ENCODE peak calls at places on chromosomes 1 and 21, in nine cellular contexts. One of them, this sample, is unnamed.

GRCh38 chr21:28068455-28069358 is 924.0 kb downstream of the LTN1 start:
- DNase-seq in MM.1S: no peak
- DNase-seq in astrocyte: no peak
- DNase-seq in neural progenitor cell: peak; percentile 23
- DNase-seq in hepatocyte: peak; percentile 26
- DNase-seq in GM12878: no peak
- DNase-seq in GM23338: no peak
- DNase-seq in OCI-LY7: peak; percentile 11
- DNase-seq in endothelial cell of umbilical vein: no peak
- DNase-seq in this sample: no peak

GRCh38 chr1:233097546-233098254 is 147.3 kb downstream of the NTPCR start:
- DNase-seq in MM.1S: no peak
- DNase-seq in astrocyte: peak; percentile 80
- DNase-seq in neural progenitor cell: no peak
- DNase-seq in hepatocyte: no peak
- DNase-seq in GM12878: no peak
- DNase-seq in GM23338: no peak
- DNase-seq in OCI-LY7: no peak
- DNase-seq in endothelial cell of umbilical vein: no peak
- DNase-seq in this sample: no peak

GRCh38 chr1:207822124-207822601 is 70.3 kb downstream of the CD46 start:
- DNase-seq in MM.1S: peak; percentile 53
- DNase-seq in astrocyte: no peak
- DNase-seq in neural progenitor cell: no peak
- DNase-seq in hepatocyte: no peak
- DNase-seq in GM12878: peak; percentile 51
- DNase-seq in GM23338: no peak
- DNase-seq in OCI-LY7: peak; percentile 89
- DNase-seq in endothelial cell of umbilical vein: no peak
- DNase-seq in this sample: no peak

GRCh38 chr1:29230553-29231378 is at the start of gene MECR:
- DNase-seq in MM.1S: peak; percentile 89
- DNase-seq in astrocyte: peak; percentile 82
- DNase-seq in neural progenitor cell: peak; percentile 95
- DNase-seq in hepatocyte: peak; percentile 95
- DNase-seq in GM12878: peak; percentile 82
- DNase-seq in GM23338: peak; percentile 96
- DNase-seq in OCI-LY7: peak; percentile 94
- DNase-seq in endothelial cell of umbilical vein: peak; percentile 94
- DNase-seq in this sample: peak; percentile 96

GRCh38 chr1:172870901-172871606 is 179.7 kb downstream of the TNFSF18 start:
- DNase-seq in MM.1S: peak; percentile 30
- DNase-seq in astrocyte: no peak
- DNase-seq in neural progenitor cell: no peak
- DNase-seq in hepatocyte: peak; percentile 38
- DNase-seq in GM12878: no peak
- DNase-seq in GM23338: no peak
- DNase-seq in OCI-LY7: no peak
- DNase-seq in endothelial cell of umbilical vein: no peak
- DNase-seq in this sample: no peak

GRCh38 chr1:206674745-206675175 is 9.9 kb upstream of the MAPKAPK2 start:
- DNase-seq in MM.1S: no peak
- DNase-seq in astrocyte: peak; percentile 100
- DNase-seq in neural progenitor cell: no peak
- DNase-seq in hepatocyte: peak; percentile 83
- DNase-seq in GM12878: no peak
- DNase-seq in GM23338: no peak
- DNase-seq in OCI-LY7: no peak
- DNase-seq in endothelial cell of umbilical vein: no peak
- DNase-seq in this sample: no peak

GRCh38 chr1:194644528-194644927 is 1458.1 kb upstream of the B3GALT2 start:
- DNase-seq in MM.1S: no peak
- DNase-seq in astrocyte: no peak
- DNase-seq in neural progenitor cell: no peak
- DNase-seq in hepatocyte: no peak
- DNase-seq in GM12878: no peak
- DNase-seq in GM23338: no peak
- DNase-seq in OCI-LY7: no peak
- DNase-seq in endothelial cell of umbilical vein: no peak
- DNase-seq in this sample: no peak

GRCh38 chr21:32728455-32729237 is 833 bp upstream of the SYNJ1 start:
- DNase-seq in MM.1S: peak; percentile 22
- DNase-seq in astrocyte: no peak
- DNase-seq in neural progenitor cell: no peak
- DNase-seq in hepatocyte: no peak
- DNase-seq in GM12878: no peak
- DNase-seq in GM23338: no peak
- DNase-seq in OCI-LY7: no peak
- DNase-seq in endothelial cell of umbilical vein: no peak
- DNase-seq in this sample: no peak

GRCh38 chr1:219952361-219952760 is 24.0 kb upstream of the SLC30A10 start:
- DNase-seq in MM.1S: no peak
- DNase-seq in astrocyte: no peak
- DNase-seq in neural progenitor cell: no peak
- DNase-seq in hepatocyte: no peak
- DNase-seq in GM12878: no peak
- DNase-seq in GM23338: no peak
- DNase-seq in OCI-LY7: no peak
- DNase-seq in endothelial cell of umbilical vein: no peak
- DNase-seq in this sample: no peak

GRCh38 chr1:37033355-37034291 is 692 bp downstream of the GRIK3 start:
- DNase-seq in MM.1S: no peak
- DNase-seq in astrocyte: no peak
- DNase-seq in neural progenitor cell: peak; percentile 59
- DNase-seq in hepatocyte: peak; percentile 22
- DNase-seq in GM12878: no peak
- DNase-seq in GM23338: no peak
- DNase-seq in OCI-LY7: no peak
- DNase-seq in endothelial cell of umbilical vein: no peak
- DNase-seq in this sample: no peak

GRCh38 chr1:18384059-18384458 is 96.7 kb upstream of the KLHDC7A start:
- DNase-seq in MM.1S: no peak
- DNase-seq in astrocyte: no peak
- DNase-seq in neural progenitor cell: no peak
- DNase-seq in hepatocyte: no peak
- DNase-seq in GM12878: no peak
- DNase-seq in GM23338: no peak
- DNase-seq in OCI-LY7: no peak
- DNase-seq in endothelial cell of umbilical vein: no peak
- DNase-seq in this sample: no peak

GRCh38 chr1:113792986-113793385 is 19.3 kb downstream of the RSBN1 start:
- DNase-seq in MM.1S: no peak
- DNase-seq in astrocyte: peak; percentile 51
- DNase-seq in neural progenitor cell: no peak
- DNase-seq in hepatocyte: no peak
- DNase-seq in GM12878: no peak
- DNase-seq in GM23338: no peak
- DNase-seq in OCI-LY7: no peak
- DNase-seq in endothelial cell of umbilical vein: no peak
- DNase-seq in this sample: no peak

GRCh38 chr1:21914880-21915640 is 22.1 kb downstream of the HSPG2 start:
- DNase-seq in MM.1S: no peak
- DNase-seq in astrocyte: no peak
- DNase-seq in neural progenitor cell: no peak
- DNase-seq in hepatocyte: no peak
- DNase-seq in GM12878: no peak
- DNase-seq in GM23338: no peak
- DNase-seq in OCI-LY7: no peak
- DNase-seq in endothelial cell of umbilical vein: peak; percentile 59
- DNase-seq in this sample: no peak

DNA sequence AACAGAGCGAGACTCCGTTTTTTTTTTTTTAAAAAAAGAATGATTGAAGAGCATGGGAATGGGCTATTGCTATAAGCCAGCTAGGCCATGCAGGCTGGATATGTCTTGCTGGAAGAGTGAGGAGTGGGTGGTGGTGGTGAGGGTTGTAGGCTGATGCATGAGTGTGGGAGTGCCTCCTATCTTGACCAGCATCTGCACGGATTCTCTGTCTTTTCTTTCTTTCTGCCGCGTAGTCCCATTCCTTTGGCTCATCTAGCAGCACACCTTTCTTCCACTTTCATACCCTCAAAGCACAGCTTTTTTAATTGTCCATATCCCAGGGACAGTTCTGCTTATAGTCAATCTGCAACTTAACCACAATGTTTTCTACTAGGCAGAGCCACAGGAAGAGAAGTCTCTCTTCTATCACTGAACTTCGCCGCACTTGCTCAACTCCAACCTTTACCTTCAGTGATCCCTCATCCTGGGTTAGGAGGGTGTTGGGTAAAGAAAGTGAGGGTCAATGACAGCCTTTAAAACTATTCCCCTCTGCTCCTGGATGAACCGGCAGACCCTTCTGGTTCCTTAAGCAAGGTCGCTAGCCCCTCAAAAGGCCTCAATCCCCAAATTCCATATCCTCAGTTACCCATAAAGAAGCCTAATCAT is 15.2 kb downstream of the ADCY10 start:
- DNase-seq in MM.1S: no peak
- DNase-seq in astrocyte: no peak
- DNase-seq in neural progenitor cell: no peak
- DNase-seq in hepatocyte: no peak
- DNase-seq in GM12878: no peak
- DNase-seq in GM23338: no peak
- DNase-seq in OCI-LY7: no peak
- DNase-seq in endothelial cell of umbilical vein: no peak
- DNase-seq in this sample: no peak
- H2AFZ ChIP-seq in MM.1S: no peak overlapping the region
- H2AFZ ChIP-seq in astrocyte: no peak overlapping the region
- H2AFZ ChIP-seq in neural progenitor cell: no peak overlapping the region
- H2AFZ ChIP-seq in hepatocyte: no peak overlapping the region
- H2AFZ ChIP-seq in GM12878: no peak overlapping the region
- H2AFZ ChIP-seq in GM23338: peak overlapping the region; percentile 47
- H2AFZ ChIP-seq in OCI-LY7: no peak overlapping the region
- H2AFZ ChIP-seq in endothelial cell of umbilical vein: no peak overlapping the region
- H2AFZ ChIP-seq in this sample: no peak overlapping the region

GRCh38 chr1:75964760-75965408 is 32.7 kb upstream of the ASB17 start:
- DNase-seq in MM.1S: no peak
- DNase-seq in astrocyte: no peak
- DNase-seq in neural progenitor cell: no peak
- DNase-seq in hepatocyte: no peak
- DNase-seq in GM12878: no peak
- DNase-seq in GM23338: no peak
- DNase-seq in OCI-LY7: no peak
- DNase-seq in endothelial cell of umbilical vein: no peak
- DNase-seq in this sample: no peak
- H2AFZ ChIP-seq in MM.1S: no peak overlapping the region
- H2AFZ ChIP-seq in astrocyte: no peak overlapping the region
- H2AFZ ChIP-seq in neural progenitor cell: no peak overlapping the region
- H2AFZ ChIP-seq in hepatocyte: no peak overlapping the region
- H2AFZ ChIP-seq in GM12878: no peak overlapping the region
- H2AFZ ChIP-seq in GM23338: no peak overlapping the region
- H2AFZ ChIP-seq in OCI-LY7: no peak overlapping the region
- H2AFZ ChIP-seq in endothelial cell of umbilical vein: peak overlapping the region; percentile 86
- H2AFZ ChIP-seq in this sample: no peak overlapping the region

GRCh38 chr1:226226601-226227000 is 3.1 kb downstream of the MIXL1 start:
- DNase-seq in MM.1S: peak; percentile 90
- DNase-seq in astrocyte: no peak
- DNase-seq in neural progenitor cell: no peak
- DNase-seq in hepatocyte: no peak
- DNase-seq in GM12878: no peak
- DNase-seq in GM23338: no peak
- DNase-seq in OCI-LY7: no peak
- DNase-seq in endothelial cell of umbilical vein: no peak
- DNase-seq in this sample: no peak

GRCh38 chr1:226223786-226224244 is 351 bp downstream of the MIXL1 start:
- DNase-seq in MM.1S: peak; percentile 55
- DNase-seq in astrocyte: peak; percentile 4
- DNase-seq in neural progenitor cell: peak; percentile 76
- DNase-seq in hepatocyte: peak; percentile 27
- DNase-seq in GM12878: no peak
- DNase-seq in GM23338: peak; percentile 77
- DNase-seq in OCI-LY7: peak; percentile 77
- DNase-seq in endothelial cell of umbilical vein: peak; percentile 26
- DNase-seq in this sample: no peak

GRCh38 chr1:226220473-226221189 is 2.8 kb upstream of the MIXL1 start:
- DNase-seq in MM.1S: no peak
- DNase-seq in astrocyte: no peak
- DNase-seq in neural progenitor cell: peak; percentile 24
- DNase-seq in hepatocyte: no peak
- DNase-seq in GM12878: no peak
- DNase-seq in GM23338: peak; percentile 63
- DNase-seq in OCI-LY7: no peak
- DNase-seq in endothelial cell of umbilical vein: no peak
- DNase-seq in this sample: no peak

GRCh38 chr1:226223157-226223785 is at the start of gene MIXL1:
- DNase-seq in MM.1S: no peak
- DNase-seq in astrocyte: no peak
- DNase-seq in neural progenitor cell: peak; percentile 37
- DNase-seq in hepatocyte: peak; percentile 22
- DNase-seq in GM12878: no peak
- DNase-seq in GM23338: peak; percentile 78
- DNase-seq in OCI-LY7: peak; percentile 38
- DNase-seq in endothelial cell of umbilical vein: no peak
- DNase-seq in this sample: no peak

GRCh38 chr1:226222686-226223085 is 778 bp upstream of the MIXL1 start:
- DNase-seq in MM.1S: no peak
- DNase-seq in astrocyte: no peak
- DNase-seq in neural progenitor cell: no peak
- DNase-seq in hepatocyte: no peak
- DNase-seq in GM12878: no peak
- DNase-seq in GM23338: no peak
- DNase-seq in OCI-LY7: no peak
- DNase-seq in endothelial cell of umbilical vein: no peak
- DNase-seq in this sample: no peak
- H2AFZ ChIP-seq in MM.1S: no peak overlapping the region
- H2AFZ ChIP-seq in astrocyte: no peak overlapping the region
- H2AFZ ChIP-seq in neural progenitor cell: no peak overlapping the region
- H2AFZ ChIP-seq in hepatocyte: no peak overlapping the region
- H2AFZ ChIP-seq in GM12878: no peak overlapping the region
- H2AFZ ChIP-seq in GM23338: peak overlapping the region; percentile 96
- H2AFZ ChIP-seq in OCI-LY7: no peak overlapping the region
- H2AFZ ChIP-seq in endothelial cell of umbilical vein: no peak overlapping the region
- H2AFZ ChIP-seq in this sample: no peak overlapping the region

DNA sequence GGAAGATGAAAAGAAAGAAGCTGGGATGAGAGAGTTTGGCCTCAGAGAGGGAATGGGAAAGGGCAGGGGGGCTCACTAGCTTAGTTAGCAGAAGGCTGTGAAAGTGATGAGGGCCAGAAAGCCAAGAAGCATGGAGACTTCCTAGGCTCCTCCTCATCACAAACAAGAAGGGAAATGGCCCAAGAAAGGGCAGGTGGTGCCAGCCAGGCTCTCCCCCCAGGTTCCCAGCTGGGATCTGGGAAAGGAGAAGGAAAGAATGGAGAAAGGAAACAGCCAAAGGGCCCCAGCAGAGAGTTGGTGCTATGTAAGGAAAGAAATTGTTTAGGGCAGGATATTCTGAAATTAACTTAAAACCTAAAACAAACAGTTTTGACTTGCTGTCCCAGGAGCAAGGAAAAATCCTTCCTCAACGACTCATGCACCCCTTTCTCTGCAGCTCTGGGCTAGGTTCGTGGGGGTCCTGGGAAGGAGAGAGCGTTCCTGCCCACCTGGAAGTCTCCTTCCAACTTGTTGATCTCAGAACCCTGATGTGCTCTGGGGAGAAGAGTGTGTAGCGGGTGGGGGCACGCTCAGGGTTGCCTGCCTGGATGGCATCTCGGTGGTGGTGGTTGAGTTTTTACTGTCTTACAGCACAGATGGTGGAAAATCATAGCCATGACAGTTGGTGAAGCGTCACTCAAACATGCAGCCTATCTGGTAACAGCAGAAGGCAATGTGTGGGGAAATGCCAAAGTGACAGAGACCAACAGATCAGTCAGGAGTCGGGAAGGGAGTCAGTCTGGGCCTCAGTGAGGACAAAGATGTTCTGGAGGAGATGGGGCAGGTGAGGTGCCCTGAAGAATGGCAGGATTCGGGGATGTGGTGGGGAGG is 147.3 kb downstream of the CLIC6 start:
- DNase-seq in MM.1S: no peak
- DNase-seq in astrocyte: no peak
- DNase-seq in neural progenitor cell: no peak
- DNase-seq in hepatocyte: no peak
- DNase-seq in GM12878: no peak
- DNase-seq in GM23338: no peak
- DNase-seq in OCI-LY7: no peak
- DNase-seq in endothelial cell of umbilical vein: no peak
- DNase-seq in this sample: no peak
- H2AFZ ChIP-seq in MM.1S: no peak overlapping the region
- H2AFZ ChIP-seq in astrocyte: no peak overlapping the region
- H2AFZ ChIP-seq in neural progenitor cell: no peak overlapping the region
- H2AFZ ChIP-seq in hepatocyte: no peak overlapping the region
- H2AFZ ChIP-seq in GM12878: no peak overlapping the region
- H2AFZ ChIP-seq in GM23338: no peak overlapping the region
- H2AFZ ChIP-seq in OCI-LY7: no peak overlapping the region
- H2AFZ ChIP-seq in endothelial cell of umbilical vein: no peak overlapping the region
- H2AFZ ChIP-seq in this sample: no peak overlapping the region

This sample was measured in DND-41.